ENCODE peak calls at places on chromosome 20, in five cellular contexts. One of them, this sample, is unnamed.

GRCh38 chr20:10673176-10673830 is 496 bp downstream of the JAG1 start:
- DNase-seq in transverse colon: peak
- DNase-seq in stomach: peak
- DNase-seq in A549: no peak
- DNase-seq in HepG2: no peak
- DNase-seq in this sample: peak

GRCh38 chr20:33313686-33314314 is 30.8 kb downstream of the BPIFB1 start:
- DNase-seq in A549: no peak
- DNase-seq in HepG2: no peak
- DNase-seq in transverse colon: no peak
- DNase-seq in stomach: no peak
- DNase-seq in this sample: no peak

GRCh38 chr20:48723308-48724264 is 104.2 kb downstream of the PREX1 start:
- DNase-seq in HepG2: peak
- DNase-seq in transverse colon: peak
- DNase-seq in stomach: peak
- DNase-seq in A549: no peak
- DNase-seq in this sample: peak

GRCh38 chr20:25699914-25700313 is 3.3 kb upstream of the ZNF337 start:
- DNase-seq in HepG2: no peak
- DNase-seq in transverse colon: no peak
- DNase-seq in A549: peak
- DNase-seq in stomach: no peak
- DNase-seq in this sample: no peak

GRCh38 chr20:40471261-40471629 is 217.8 kb downstream of the MAFB start:
- DNase-seq in HepG2: no peak
- DNase-seq in A549: peak
- DNase-seq in transverse colon: peak
- DNase-seq in stomach: no peak
- DNase-seq in this sample: no peak

GRCh38 chr20:2302369-2302768 is 6.6 kb downstream of the TGM3 start:
- DNase-seq in transverse colon: no peak
- DNase-seq in stomach: no peak
- DNase-seq in HepG2: peak
- DNase-seq in A549: peak
- DNase-seq in this sample: no peak

GRCh38 chr20:41897708-41898107 is 279.5 kb upstream of the CHD6 start:
- DNase-seq in stomach: no peak
- DNase-seq in transverse colon: no peak
- DNase-seq in HepG2: no peak
- DNase-seq in A549: no peak
- DNase-seq in this sample: no peak

GRCh38 chr20:34045930-34046329 is 52.2 kb downstream of the RALY start:
- DNase-seq in HepG2: peak
- DNase-seq in A549: no peak
- DNase-seq in stomach: peak
- DNase-seq in transverse colon: no peak
- DNase-seq in this sample: no peak

GRCh38 chr20:45685896-45686295 is 15.9 kb upstream of the WFDC11 start:
- DNase-seq in A549: peak
- DNase-seq in transverse colon: no peak
- DNase-seq in HepG2: no peak
- DNase-seq in stomach: no peak
- DNase-seq in this sample: no peak

GRCh38 chr20:46400828-46401477 is 5.5 kb downstream of the ELMO2 start:
- DNase-seq in HepG2: no peak
- DNase-seq in A549: no peak
- DNase-seq in stomach: no peak
- DNase-seq in transverse colon: no peak
- DNase-seq in this sample: no peak

GRCh38 chr20:34269996-34270627 is 28.9 kb downstream of the ASIP start:
- DNase-seq in transverse colon: peak
- DNase-seq in stomach: no peak
- DNase-seq in HepG2: no peak
- DNase-seq in A549: no peak
- DNase-seq in this sample: no peak

GRCh38 chr20:37524221-37524700 is 3.2 kb downstream of the NNAT start:
- DNase-seq in stomach: peak
- DNase-seq in HepG2: no peak
- DNase-seq in A549: no peak
- DNase-seq in transverse colon: peak
- DNase-seq in this sample: peak

GRCh38 chr20:55592866-55593265 is 412.5 kb downstream of the CBLN4 start:
- DNase-seq in HepG2: no peak
- DNase-seq in stomach: no peak
- DNase-seq in A549: no peak
- DNase-seq in transverse colon: no peak
- DNase-seq in this sample: no peak

GRCh38 chr20:50303573-50304500 is 113.2 kb downstream of the CEBPB start:
- DNase-seq in A549: no peak
- DNase-seq in transverse colon: peak
- DNase-seq in HepG2: peak
- DNase-seq in stomach: peak
- DNase-seq in this sample: peak

DNA sequence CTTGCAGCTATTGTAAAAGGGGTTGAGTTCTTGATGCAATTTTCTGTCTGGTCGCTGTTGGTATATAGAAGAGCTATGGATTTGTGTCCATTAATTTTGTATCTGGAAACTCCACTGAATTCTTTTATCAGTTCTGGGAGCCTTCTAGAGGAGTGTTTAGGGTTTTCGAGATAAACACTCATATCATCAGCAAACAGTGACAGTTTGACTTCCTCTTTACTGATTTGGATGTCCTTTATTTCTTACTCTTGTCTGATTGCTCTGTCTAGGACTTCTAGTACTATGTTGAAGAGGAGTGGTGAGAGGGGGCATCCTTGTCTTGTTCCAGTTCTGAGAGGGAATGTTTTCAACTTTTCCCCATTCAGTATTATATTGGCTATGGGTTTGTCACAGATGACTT is 120.8 kb upstream of the SSTR4 start:
- DNase-seq in HepG2: no peak
- DNase-seq in A549: no peak
- DNase-seq in transverse colon: no peak
- DNase-seq in stomach: no peak
- DNase-seq in this sample: no peak
- TF ChIP-seq EP300 in HepG2: no peak
- TF ChIP-seq EP300 in A549: no peak
- TF ChIP-seq EP300 in transverse colon: no peak
- TF ChIP-seq EP300 in stomach: no peak
- TF ChIP-seq EP300 in this sample: no peak

GRCh38 chr20:59848182-59848581 is 85.3 kb downstream of the SYCP2 start:
- DNase-seq in transverse colon: no peak
- DNase-seq in stomach: no peak
- DNase-seq in HepG2: no peak
- DNase-seq in A549: no peak
- DNase-seq in this sample: no peak

GRCh38 chr20:59845472-59845871 is 88.0 kb downstream of the SYCP2 start:
- DNase-seq in transverse colon: no peak
- DNase-seq in stomach: no peak
- DNase-seq in HepG2: no peak
- DNase-seq in A549: no peak
- DNase-seq in this sample: no peak

DNA sequence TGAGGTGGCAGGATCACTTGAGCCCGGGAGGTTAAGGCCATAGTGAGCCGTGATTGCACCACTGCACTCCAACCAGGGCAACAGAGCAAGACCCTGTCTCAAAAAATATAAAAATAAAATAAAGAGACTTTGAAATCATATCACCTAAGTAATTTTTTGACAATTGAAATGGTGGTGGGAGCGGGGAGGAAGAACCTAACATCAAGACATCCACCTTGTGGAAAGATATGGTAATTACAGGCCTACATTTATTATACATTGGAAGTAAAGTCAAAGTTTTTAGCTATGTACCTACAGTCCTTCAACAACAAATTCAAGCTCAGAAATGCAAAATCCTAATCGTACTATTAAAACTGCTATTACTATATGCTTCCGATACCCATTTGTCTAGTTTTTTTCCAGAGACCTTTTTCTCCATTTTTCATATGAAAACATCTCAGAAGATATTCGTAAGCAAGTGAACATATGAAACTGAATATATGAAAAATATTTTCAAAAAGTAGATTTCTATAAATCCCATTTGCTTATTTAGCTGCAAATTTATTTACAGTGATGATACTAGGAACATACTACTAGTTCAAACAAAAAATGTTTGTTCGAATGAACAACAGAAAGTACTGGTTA is 83.3 kb downstream of the SYCP2 start:
- DNase-seq in stomach: no peak
- DNase-seq in A549: peak
- DNase-seq in HepG2: peak
- DNase-seq in transverse colon: no peak
- DNase-seq in this sample: no peak
- TF ChIP-seq CTCF in stomach: no peak
- TF ChIP-seq CTCF in A549: peak
- TF ChIP-seq CTCF in HepG2: peak
- TF ChIP-seq CTCF in transverse colon: peak
- TF ChIP-seq CTCF in this sample: no peak

GRCh38 chr20:47603260-47603659 is 101.6 kb downstream of the NCOA3 start:
- DNase-seq in A549: no peak
- DNase-seq in stomach: no peak
- DNase-seq in HepG2: no peak
- DNase-seq in transverse colon: no peak
- DNase-seq in this sample: no peak

GRCh38 chr20:47610247-47610944 is 108.7 kb downstream of the NCOA3 start:
- DNase-seq in HepG2: no peak
- DNase-seq in transverse colon: peak
- DNase-seq in A549: peak
- DNase-seq in stomach: peak
- DNase-seq in this sample: peak

GRCh38 chr20:47607208-47607613 is 105.5 kb downstream of the NCOA3 start:
- DNase-seq in A549: no peak
- DNase-seq in transverse colon: no peak
- DNase-seq in stomach: no peak
- DNase-seq in HepG2: no peak
- DNase-seq in this sample: no peak

GRCh38 chr20:47605673-47606413 is 104.2 kb downstream of the NCOA3 start:
- DNase-seq in A549: no peak
- DNase-seq in HepG2: peak
- DNase-seq in stomach: no peak
- DNase-seq in transverse colon: no peak
- DNase-seq in this sample: no peak

GRCh38 chr20:47606414-47607207 is 104.9 kb downstream of the NCOA3 start:
- DNase-seq in A549: no peak
- DNase-seq in transverse colon: no peak
- DNase-seq in HepG2: no peak
- DNase-seq in stomach: no peak
- DNase-seq in this sample: no peak
- TF ChIP-seq EP300 in A549: no peak
- TF ChIP-seq EP300 in transverse colon: no peak
- TF ChIP-seq EP300 in HepG2: no peak
- TF ChIP-seq EP300 in stomach: no peak
- TF ChIP-seq EP300 in this sample: no peak

GRCh38 chr20:62186887-62187866 is 4.3 kb downstream of the MTG2 start:
- DNase-seq in stomach: no peak
- DNase-seq in A549: no peak
- DNase-seq in transverse colon: no peak
- DNase-seq in HepG2: no peak
- DNase-seq in this sample: no peak

GRCh38 chr20:62181808-62182207 is 1.0 kb upstream of the MTG2 start:
- DNase-seq in A549: no peak
- DNase-seq in transverse colon: no peak
- DNase-seq in HepG2: no peak
- DNase-seq in stomach: no peak
- DNase-seq in this sample: no peak

GRCh38 chr20:62182469-62183425 is at the start of gene MTG2:
- DNase-seq in A549: peak
- DNase-seq in transverse colon: peak
- DNase-seq in HepG2: peak
- DNase-seq in stomach: peak
- DNase-seq in this sample: peak

GRCh38 chr20:62183426-62184142 is 756 bp downstream of the MTG2 start:
- DNase-seq in HepG2: no peak
- DNase-seq in stomach: no peak
- DNase-seq in transverse colon: no peak
- DNase-seq in A549: no peak
- DNase-seq in this sample: no peak

DNA sequence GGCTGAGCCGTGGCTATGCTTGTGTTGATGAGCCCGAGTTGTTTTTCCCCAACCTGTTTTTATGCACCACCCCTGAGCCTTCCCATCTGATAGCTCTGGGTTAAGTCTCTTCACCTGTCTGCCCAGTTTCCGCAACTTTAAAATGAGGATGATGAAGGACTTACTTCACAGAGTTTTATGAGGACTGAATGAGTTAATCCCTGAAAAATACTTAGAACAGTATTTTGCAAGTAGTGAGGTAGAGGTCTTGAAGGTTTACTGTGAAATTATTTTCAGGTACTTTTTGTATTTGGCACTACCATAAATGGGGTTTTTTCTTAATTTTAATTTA is 3.2 kb downstream of the MTG2 start:
- DNase-seq in HepG2: no peak
- DNase-seq in transverse colon: no peak
- DNase-seq in stomach: no peak
- DNase-seq in A549: no peak
- DNase-seq in this sample: no peak
- TF ChIP-seq CTCF in HepG2: no peak
- TF ChIP-seq CTCF in transverse colon: no peak
- TF ChIP-seq CTCF in stomach: no peak
- TF ChIP-seq CTCF in A549: no peak
- TF ChIP-seq CTCF in this sample: no peak

DNA sequence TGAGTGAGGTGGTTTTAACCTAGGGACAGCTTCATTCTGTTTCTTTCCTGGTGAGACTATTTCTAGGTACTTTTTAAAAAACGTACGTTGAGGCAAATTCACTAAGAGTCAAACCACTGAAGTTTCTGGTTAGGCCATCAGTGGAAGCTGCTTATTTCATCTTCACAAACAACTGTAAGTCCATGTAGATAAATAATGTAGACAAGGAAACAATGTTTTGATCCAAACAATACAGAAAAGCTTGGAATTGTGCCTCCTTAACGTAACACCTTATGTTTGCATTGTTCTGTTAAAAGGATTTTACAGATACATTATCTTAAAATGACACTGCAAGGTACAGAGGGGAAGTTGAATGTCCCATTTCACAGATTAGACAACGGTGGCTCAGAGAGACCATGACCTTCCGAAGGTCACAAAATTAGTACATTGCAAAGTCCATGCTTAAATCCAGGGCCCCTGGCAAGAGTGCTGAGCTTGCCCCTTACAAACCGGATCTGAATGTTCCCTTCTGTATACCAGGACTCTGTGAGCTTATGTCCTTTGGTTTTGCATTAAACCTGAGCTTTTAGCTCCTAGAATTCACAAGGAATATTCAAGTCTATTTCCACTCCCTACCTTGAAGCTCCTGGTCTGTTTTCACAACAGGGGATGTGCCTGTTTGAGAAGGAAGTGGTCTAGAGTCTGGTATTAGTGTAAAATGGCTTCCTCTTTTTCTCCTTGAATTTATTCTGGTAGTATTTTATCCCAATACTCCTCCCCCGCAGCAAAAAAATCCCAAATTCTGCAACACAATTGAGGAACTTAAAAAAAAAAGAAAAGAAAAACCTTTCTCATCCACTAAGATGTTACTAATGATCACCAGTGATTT is 28.8 kb upstream of the ZNF217 start:
- DNase-seq in transverse colon: no peak
- DNase-seq in stomach: peak
- DNase-seq in HepG2: peak
- DNase-seq in A549: peak
- DNase-seq in this sample: peak
- TF ChIP-seq EP300 in transverse colon: no peak
- TF ChIP-seq EP300 in stomach: no peak
- TF ChIP-seq EP300 in HepG2: peak
- TF ChIP-seq EP300 in A549: no peak
- TF ChIP-seq EP300 in this sample: no peak

GRCh38 chr20:4949833-4950178 is 51.5 kb downstream of the SLC23A2 start:
- DNase-seq in HepG2: peak
- DNase-seq in stomach: no peak
- DNase-seq in A549: peak
- DNase-seq in transverse colon: no peak
- DNase-seq in this sample: no peak
- TF ChIP-seq CTCF in HepG2: peak
- TF ChIP-seq CTCF in stomach: no peak
- TF ChIP-seq CTCF in A549: peak
- TF ChIP-seq CTCF in transverse colon: peak
- TF ChIP-seq CTCF in this sample: peak

This sample was measured in sigmoid colon.